ENCODE peak calls at places on chromosomes 5 and 9, in ten cellular contexts. U is adrenal gland, V is IMR-90, K is left ventricle myocardium inferior, Y is pancreas, Q is upper lobe of right lung, J is lung, G is body of pancreas, L is esophagus squamous epithelium, W is colonic mucosa. X is an unnamed sample. For H3K36me3, the result is how much of the 10 kb centered on the place peaks cover.

GRCh38 chr9:93240891-93241334 is 57.0 kb downstream of the WNK2 start:
- DNase-seq in U (no peak), V (no peak), K (no peak), Y (peak), Q (no peak), J (no peak), G (no peak), L (no peak), W (no peak), X (no peak)

GRCh38 chr9:133160742-133161541 is 2.8 kb downstream of the GBGT1 start:
- DNase-seq in U (peak), V (peak), K (peak), Y (no peak), Q (peak), J (peak), G (peak), L (no peak), W (peak), X (no peak)

GRCh38 chr5:152105085-152105484 is 180.4 kb upstream of the GLRA1 start:
- DNase-seq in U (no peak), V (no peak), K (no peak), Y (no peak), Q (no peak), J (no peak), G (no peak), L (no peak), W (no peak), X (no peak)

GRCh38 chr9:2526071-2526862 is 95.3 kb upstream of the VLDLR start:
- DNase-seq in U (no peak), V (no peak), K (no peak), Y (no peak), Q (no peak), J (no peak), G (no peak), L (no peak), W (no peak), X (no peak)

GRCh38 chr9:71036501-71036900 is 84.9 kb downstream of the TRPM3 start:
- DNase-seq in U (no peak), V (no peak), K (no peak), Y (no peak), Q (no peak), J (peak), G (peak), L (no peak), W (no peak), X (no peak)

GRCh38 chr5:169258372-169259000 is 42.5 kb downstream of the SLIT3 start:
- DNase-seq in U (no peak), V (no peak), K (no peak), Y (no peak), Q (no peak), J (no peak), G (no peak), L (no peak), W (no peak), X (no peak)

GRCh38 chr5:84961903-84962302 is 577.2 kb upstream of the EDIL3 start:
- DNase-seq in U (no peak), V (no peak), K (no peak), Y (peak), Q (no peak), J (no peak), G (no peak), L (no peak), W (no peak), X (no peak)

GRCh38 chr5:157877821-157878220 is 18.9 kb upstream of the CLINT1 start:
- DNase-seq in U (no peak), V (no peak), K (no peak), Y (no peak), Q (no peak), J (no peak), G (no peak), L (no peak), W (no peak), X (no peak)

GRCh38 chr9:91033802-91034201 is 232.2 kb downstream of the SYK start:
- DNase-seq in U (no peak), V (no peak), K (no peak), Y (no peak), Q (no peak), J (no peak), G (peak), L (no peak), W (peak), X (peak)

DNA sequence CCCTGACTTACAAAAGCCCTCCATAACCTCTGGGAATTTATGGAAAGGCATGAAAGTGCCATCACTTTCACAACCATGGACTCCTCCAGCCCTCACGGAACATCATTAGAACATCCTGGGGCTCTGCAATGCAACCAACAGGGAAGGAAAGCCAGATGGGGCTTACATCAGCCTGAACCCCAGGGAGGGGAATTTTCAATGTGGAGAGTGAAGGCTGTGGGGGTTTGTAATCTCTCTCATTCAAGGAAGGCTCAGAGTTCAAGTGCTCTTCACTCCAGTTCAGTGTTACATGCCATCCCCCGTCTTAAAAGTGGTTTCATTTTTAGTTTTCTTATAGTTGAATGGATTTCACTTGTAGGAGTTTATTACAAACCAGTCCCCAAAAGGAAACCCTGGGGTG is 5.7 kb downstream of the SPRY4 start:
- DNase-seq in U (no peak), V (no peak), K (no peak), Y (no peak), Q (no peak), J (no peak), G (no peak), L (no peak), W (no peak), X (no peak)
- H3K4me3 ChIP-seq in U (no peak), V (peak), K (peak), Y (no peak), Q (peak), J (no peak), G (no peak), L (no peak), W (no peak), X (no peak)

GRCh38 chr5:102843997-102844396 is 88.9 kb downstream of the PAM start:
- DNase-seq in U (no peak), V (peak), K (no peak), Y (no peak), Q (no peak), J (no peak), G (no peak), L (no peak), W (no peak), X (no peak)
- H3K36me3 ChIP-seq in U (under half), V (under half), K (under half), Y (under half), Q (under half), J (under half), G (under half), L (under half), W (under half), X (under half)

DNA sequence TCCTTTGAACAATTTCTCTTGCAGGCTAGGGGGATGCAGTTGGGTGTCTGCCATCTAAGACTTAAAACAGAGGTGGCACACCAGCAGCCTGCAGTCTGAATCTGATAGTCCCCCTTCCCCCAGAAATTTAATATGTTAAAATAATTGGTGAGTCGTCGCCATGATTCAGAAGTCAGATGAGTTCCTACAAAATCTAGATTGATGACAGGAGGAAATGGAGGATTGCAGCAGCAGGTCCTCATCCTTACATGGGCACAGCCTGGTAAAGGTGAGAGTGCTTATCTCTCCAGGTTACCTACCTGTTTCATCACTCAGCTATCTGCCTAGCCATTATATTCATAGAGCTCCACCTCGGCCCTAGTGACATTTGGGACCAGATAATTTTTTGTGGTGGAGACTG is 112.3 kb downstream of the PCSK1 start:
- DNase-seq in U (no peak), V (peak), K (no peak), Y (no peak), Q (no peak), J (no peak), G (no peak), L (no peak), W (no peak), X (no peak)
- TF ChIP-seq CTCF in U (no peak), V (no peak), K (no peak), Y (no peak), Q (no peak), J (no peak), G (no peak), L (no peak), W (no peak), X (no peak)

DNA sequence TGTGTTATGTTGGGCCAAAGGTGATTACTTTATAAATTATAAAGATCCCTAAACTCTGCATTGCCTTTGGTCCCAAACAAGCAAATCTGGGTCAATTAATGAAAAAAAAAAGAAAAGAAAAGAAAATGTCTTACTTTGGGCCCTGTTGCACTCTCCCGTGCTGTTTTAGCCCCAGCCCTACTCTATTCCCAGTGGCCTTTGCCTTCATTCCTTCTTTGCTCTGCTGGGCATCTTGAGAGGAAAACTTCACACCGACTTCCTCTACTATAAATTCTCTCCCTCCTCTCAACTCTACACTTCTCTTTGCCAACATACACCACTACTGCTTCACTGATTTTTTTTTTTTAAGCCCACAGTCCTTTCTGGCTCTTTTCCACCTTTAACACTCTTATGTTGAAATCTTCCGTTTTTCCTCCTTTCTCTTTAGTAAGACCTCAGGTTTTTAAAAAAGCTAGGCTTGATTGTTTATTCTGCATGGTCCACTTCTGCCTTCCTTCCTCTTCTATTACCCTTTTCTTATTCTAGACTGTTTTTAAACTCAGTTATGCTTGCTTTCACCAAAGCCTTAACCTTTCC is 4.5 kb upstream of the MSMP start:
- DNase-seq in U (no peak), V (no peak), K (no peak), Y (no peak), Q (no peak), J (no peak), G (no peak), L (no peak), W (no peak), X (no peak)
- H3K4me3 ChIP-seq in U (no peak), V (no peak), K (no peak), Y (no peak), Q (peak), J (no peak), G (no peak), L (no peak), W (no peak), X (no peak)

X was measured in GM06990.